ENCODE peak calls at places on chromosomes 5 and 9, in eight cellular contexts. One of them, this sample, is unnamed. For H3K27me3 and H3K4me1, the result is how much of the 10 kb centered on the place peaks cover.

GRCh38 chr5:124884108-124884507 is 137.7 kb upstream of the ZNF608 start:
- DNase-seq in HCT116: no peak
- DNase-seq in ascending aorta: no peak
- DNase-seq in upper lobe of right lung: no peak
- DNase-seq in ovary: no peak
- DNase-seq in neuronal stem cell: no peak
- DNase-seq in SJCRH30: no peak
- DNase-seq in CD4-positive, CD25-positive, alpha-beta regulatory T cell: no peak
- DNase-seq in this sample: no peak

GRCh38 chr5:37757980-37758582 is 81.8 kb downstream of the GDNF start:
- DNase-seq in HCT116: no peak
- DNase-seq in ascending aorta: no peak
- DNase-seq in upper lobe of right lung: no peak
- DNase-seq in ovary: no peak
- DNase-seq in neuronal stem cell: no peak
- DNase-seq in SJCRH30: no peak
- DNase-seq in CD4-positive, CD25-positive, alpha-beta regulatory T cell: no peak
- DNase-seq in this sample: peak

GRCh38 chr5:150303070-150303595 is 428 bp upstream of the ARSI start:
- DNase-seq in HCT116: no peak
- DNase-seq in ascending aorta: peak
- DNase-seq in upper lobe of right lung: no peak
- DNase-seq in ovary: peak
- DNase-seq in neuronal stem cell: no peak
- DNase-seq in SJCRH30: no peak
- DNase-seq in CD4-positive, CD25-positive, alpha-beta regulatory T cell: no peak
- DNase-seq in this sample: no peak

GRCh38 chr9:16069671-16070586 is 517.1 kb downstream of the CCDC171 start:
- DNase-seq in HCT116: no peak
- DNase-seq in ascending aorta: no peak
- DNase-seq in upper lobe of right lung: no peak
- DNase-seq in ovary: no peak
- DNase-seq in neuronal stem cell: no peak
- DNase-seq in SJCRH30: no peak
- DNase-seq in CD4-positive, CD25-positive, alpha-beta regulatory T cell: no peak
- DNase-seq in this sample: peak

GRCh38 chr5:129019401-129019908 is 54.2 kb downstream of the SLC27A6 start:
- DNase-seq in HCT116: no peak
- DNase-seq in ascending aorta: no peak
- DNase-seq in upper lobe of right lung: no peak
- DNase-seq in ovary: no peak
- DNase-seq in neuronal stem cell: no peak
- DNase-seq in SJCRH30: no peak
- DNase-seq in CD4-positive, CD25-positive, alpha-beta regulatory T cell: no peak
- DNase-seq in this sample: no peak

GRCh38 chr5:60841361-60841760 is 2.7 kb downstream of the ELOVL7 start:
- DNase-seq in HCT116: no peak
- DNase-seq in ascending aorta: no peak
- DNase-seq in upper lobe of right lung: no peak
- DNase-seq in ovary: no peak
- DNase-seq in neuronal stem cell: no peak
- DNase-seq in SJCRH30: no peak
- DNase-seq in CD4-positive, CD25-positive, alpha-beta regulatory T cell: no peak
- DNase-seq in this sample: no peak

GRCh38 chr9:34185778-34186551 is 7.1 kb downstream of the UBAP1 start:
- DNase-seq in HCT116: peak
- DNase-seq in ascending aorta: peak
- DNase-seq in upper lobe of right lung: no peak
- DNase-seq in ovary: no peak
- DNase-seq in neuronal stem cell: no peak
- DNase-seq in SJCRH30: peak
- DNase-seq in CD4-positive, CD25-positive, alpha-beta regulatory T cell: no peak
- DNase-seq in this sample: peak

GRCh38 chr9:83521017-83521810 is 17.0 kb downstream of the FRMD3 start:
- DNase-seq in HCT116: no peak
- DNase-seq in ascending aorta: no peak
- DNase-seq in upper lobe of right lung: no peak
- DNase-seq in ovary: no peak
- DNase-seq in neuronal stem cell: no peak
- DNase-seq in SJCRH30: no peak
- DNase-seq in CD4-positive, CD25-positive, alpha-beta regulatory T cell: no peak
- DNase-seq in this sample: no peak

GRCh38 chr9:91407580-91408275 is 15.9 kb downstream of the NFIL3 start:
- DNase-seq in HCT116: no peak
- DNase-seq in ascending aorta: no peak
- DNase-seq in upper lobe of right lung: no peak
- DNase-seq in ovary: no peak
- DNase-seq in neuronal stem cell: no peak
- DNase-seq in SJCRH30: no peak
- DNase-seq in CD4-positive, CD25-positive, alpha-beta regulatory T cell: no peak
- DNase-seq in this sample: no peak

GRCh38 chr9:91408475-91408874 is 15.2 kb downstream of the NFIL3 start:
- DNase-seq in HCT116: no peak
- DNase-seq in ascending aorta: no peak
- DNase-seq in upper lobe of right lung: no peak
- DNase-seq in ovary: no peak
- DNase-seq in neuronal stem cell: no peak
- DNase-seq in SJCRH30: no peak
- DNase-seq in CD4-positive, CD25-positive, alpha-beta regulatory T cell: no peak
- DNase-seq in this sample: peak

GRCh38 chr9:91411096-91411771 is 12.4 kb downstream of the NFIL3 start:
- DNase-seq in HCT116: no peak
- DNase-seq in ascending aorta: no peak
- DNase-seq in upper lobe of right lung: no peak
- DNase-seq in ovary: no peak
- DNase-seq in neuronal stem cell: no peak
- DNase-seq in SJCRH30: no peak
- DNase-seq in CD4-positive, CD25-positive, alpha-beta regulatory T cell: no peak
- DNase-seq in this sample: peak

GRCh38 chr9:91403665-91404543 is 19.7 kb downstream of the NFIL3 start:
- DNase-seq in HCT116: no peak
- DNase-seq in ascending aorta: no peak
- DNase-seq in upper lobe of right lung: no peak
- DNase-seq in ovary: no peak
- DNase-seq in neuronal stem cell: no peak
- DNase-seq in SJCRH30: no peak
- DNase-seq in CD4-positive, CD25-positive, alpha-beta regulatory T cell: no peak
- DNase-seq in this sample: no peak

DNA sequence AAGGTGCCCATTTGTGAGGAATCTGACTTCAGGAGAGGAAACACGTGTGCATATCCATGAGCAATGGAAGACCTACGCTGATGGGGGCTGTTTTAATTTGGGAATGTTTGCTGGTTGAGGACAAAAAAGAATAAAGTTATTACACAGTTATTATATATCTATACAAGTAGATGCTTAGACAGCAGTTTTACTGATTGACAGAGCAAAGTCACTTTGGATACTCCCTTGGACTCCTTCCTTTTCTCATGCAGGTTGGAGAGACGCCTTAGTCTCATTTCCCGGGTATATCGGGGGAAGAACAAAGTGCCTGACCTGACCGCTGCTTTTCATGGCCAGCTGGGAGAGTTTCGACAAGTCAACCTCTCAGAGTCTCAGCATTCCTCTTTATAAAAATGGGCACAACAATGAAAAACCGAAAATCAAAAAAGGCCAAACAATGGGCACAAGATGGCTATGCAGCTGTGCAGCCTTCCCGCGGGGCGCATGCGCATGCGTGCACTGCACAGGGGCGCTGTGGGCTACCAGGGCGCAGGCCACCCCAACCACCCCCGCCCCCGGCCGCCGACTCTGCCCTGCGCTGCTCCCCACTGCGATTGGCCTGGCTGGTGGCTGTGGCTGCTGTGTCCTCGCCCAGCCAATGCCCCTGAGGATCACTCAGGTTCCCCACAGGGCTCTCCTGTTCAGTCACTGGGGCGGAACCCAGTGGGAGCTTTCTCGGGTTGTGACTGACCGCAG is 18.1 kb downstream of the NFIL3 start:
- DNase-seq in HCT116: no peak
- DNase-seq in ascending aorta: no peak
- DNase-seq in upper lobe of right lung: no peak
- DNase-seq in ovary: no peak
- DNase-seq in neuronal stem cell: no peak
- DNase-seq in SJCRH30: no peak
- DNase-seq in CD4-positive, CD25-positive, alpha-beta regulatory T cell: no peak
- DNase-seq in this sample: no peak
- H3K4me3 ChIP-seq in HCT116: no peak
- H3K4me3 ChIP-seq in ascending aorta: no peak
- H3K4me3 ChIP-seq in upper lobe of right lung: no peak
- H3K4me3 ChIP-seq in ovary: no peak
- H3K4me3 ChIP-seq in neuronal stem cell: no peak
- H3K4me3 ChIP-seq in SJCRH30: no peak
- H3K4me3 ChIP-seq in CD4-positive, CD25-positive, alpha-beta regulatory T cell: no peak
- H3K4me3 ChIP-seq in this sample: no peak

GRCh38 chr5:80034962-80035821 is at the start of gene THBS4:
- DNase-seq in HCT116: no peak
- DNase-seq in ascending aorta: no peak
- DNase-seq in upper lobe of right lung: no peak
- DNase-seq in ovary: peak
- DNase-seq in neuronal stem cell: peak
- DNase-seq in SJCRH30: no peak
- DNase-seq in CD4-positive, CD25-positive, alpha-beta regulatory T cell: no peak
- DNase-seq in this sample: no peak
- H3K27me3 ChIP-seq in HCT116: under half
- H3K27me3 ChIP-seq in ascending aorta: under half
- H3K27me3 ChIP-seq in upper lobe of right lung: half or more
- H3K27me3 ChIP-seq in ovary: under half
- H3K27me3 ChIP-seq in neuronal stem cell: under half
- H3K27me3 ChIP-seq in SJCRH30: under half
- H3K27me3 ChIP-seq in CD4-positive, CD25-positive, alpha-beta regulatory T cell: under half
- H3K27me3 ChIP-seq in this sample: half or more

GRCh38 chr5:139644646-139645494 is 3.3 kb upstream of the CXXC5 start:
- DNase-seq in HCT116: no peak
- DNase-seq in ascending aorta: peak
- DNase-seq in upper lobe of right lung: peak
- DNase-seq in ovary: no peak
- DNase-seq in neuronal stem cell: no peak
- DNase-seq in SJCRH30: no peak
- DNase-seq in CD4-positive, CD25-positive, alpha-beta regulatory T cell: no peak
- DNase-seq in this sample: no peak

GRCh38 chr5:139644001-139644456 is 4.1 kb upstream of the CXXC5 start:
- DNase-seq in HCT116: no peak
- DNase-seq in ascending aorta: peak
- DNase-seq in upper lobe of right lung: peak
- DNase-seq in ovary: no peak
- DNase-seq in neuronal stem cell: no peak
- DNase-seq in SJCRH30: no peak
- DNase-seq in CD4-positive, CD25-positive, alpha-beta regulatory T cell: no peak
- DNase-seq in this sample: no peak

GRCh38 chr5:139641116-139642080 is 6.8 kb upstream of the CXXC5 start:
- DNase-seq in HCT116: no peak
- DNase-seq in ascending aorta: no peak
- DNase-seq in upper lobe of right lung: no peak
- DNase-seq in ovary: no peak
- DNase-seq in neuronal stem cell: no peak
- DNase-seq in SJCRH30: no peak
- DNase-seq in CD4-positive, CD25-positive, alpha-beta regulatory T cell: no peak
- DNase-seq in this sample: no peak

GRCh38 chr5:139642213-139642612 is 5.9 kb upstream of the CXXC5 start:
- DNase-seq in HCT116: no peak
- DNase-seq in ascending aorta: no peak
- DNase-seq in upper lobe of right lung: no peak
- DNase-seq in ovary: no peak
- DNase-seq in neuronal stem cell: no peak
- DNase-seq in SJCRH30: no peak
- DNase-seq in CD4-positive, CD25-positive, alpha-beta regulatory T cell: no peak
- DNase-seq in this sample: no peak

DNA sequence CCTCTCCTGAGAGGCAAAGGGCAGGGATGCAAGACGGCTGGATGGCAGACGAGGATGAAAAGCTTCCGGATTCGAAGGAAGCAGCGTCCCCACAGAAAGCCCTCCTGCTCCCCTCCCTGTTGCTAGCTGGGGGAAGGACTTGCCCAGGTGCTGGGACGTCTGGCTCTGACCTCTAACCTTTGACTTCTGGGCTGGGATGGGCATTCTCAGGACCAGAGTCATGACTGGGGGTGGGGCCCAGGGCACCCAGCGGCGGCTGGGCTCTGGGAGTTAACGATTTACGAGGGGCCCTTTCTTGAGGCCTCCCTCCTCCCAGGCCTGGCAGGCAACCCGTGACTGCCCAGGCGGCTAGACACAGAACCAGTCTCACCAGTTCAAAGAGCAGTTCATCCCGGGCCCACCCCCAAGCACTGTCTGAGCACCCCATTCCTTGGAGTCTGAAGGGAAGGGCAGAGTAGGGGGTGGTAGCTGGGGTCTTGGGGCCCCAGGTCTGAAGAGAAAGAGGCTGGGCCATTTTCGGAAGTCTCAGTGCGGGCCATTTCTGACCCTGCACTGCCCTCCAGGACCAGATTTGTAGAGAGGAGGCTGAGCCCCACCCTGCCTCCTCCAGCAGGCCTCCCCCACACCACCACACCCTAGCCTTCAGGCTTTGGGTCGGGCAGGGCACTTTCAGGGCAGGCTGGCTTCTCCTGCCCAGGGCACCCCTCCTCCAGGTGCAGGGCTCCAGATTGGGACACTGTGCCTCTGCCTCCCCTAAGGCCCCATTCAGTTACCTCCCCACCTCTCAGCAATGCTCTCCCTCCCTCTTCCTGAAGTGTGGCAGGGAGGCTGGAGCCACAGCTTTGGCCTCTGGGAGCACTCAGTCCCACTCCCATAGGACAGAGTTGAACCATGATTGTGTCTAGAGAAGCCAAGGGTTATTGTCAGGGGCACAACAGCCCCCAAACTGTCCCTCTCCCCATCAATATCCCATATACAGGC is 5.0 kb upstream of the CXXC5 start:
- DNase-seq in HCT116: no peak
- DNase-seq in ascending aorta: peak
- DNase-seq in upper lobe of right lung: peak
- DNase-seq in ovary: no peak
- DNase-seq in neuronal stem cell: no peak
- DNase-seq in SJCRH30: no peak
- DNase-seq in CD4-positive, CD25-positive, alpha-beta regulatory T cell: no peak
- DNase-seq in this sample: no peak
- H3K4me1 ChIP-seq in HCT116: half or more
- H3K4me1 ChIP-seq in ascending aorta: under half
- H3K4me1 ChIP-seq in upper lobe of right lung: under half
- H3K4me1 ChIP-seq in ovary: under half
- H3K4me1 ChIP-seq in neuronal stem cell: under half
- H3K4me1 ChIP-seq in SJCRH30: under half
- H3K4me1 ChIP-seq in CD4-positive, CD25-positive, alpha-beta regulatory T cell: under half
- H3K4me1 ChIP-seq in this sample: under half

GRCh38 chr9:126860077-126860756 is at the start of gene ZBTB34:
- DNase-seq in HCT116: peak
- DNase-seq in ascending aorta: peak
- DNase-seq in upper lobe of right lung: peak
- DNase-seq in ovary: peak
- DNase-seq in neuronal stem cell: peak
- DNase-seq in SJCRH30: peak
- DNase-seq in CD4-positive, CD25-positive, alpha-beta regulatory T cell: peak
- DNase-seq in this sample: peak

GRCh38 chr9:126864771-126865170 is 4.3 kb downstream of the ZBTB34 start:
- DNase-seq in HCT116: no peak
- DNase-seq in ascending aorta: no peak
- DNase-seq in upper lobe of right lung: no peak
- DNase-seq in ovary: no peak
- DNase-seq in neuronal stem cell: no peak
- DNase-seq in SJCRH30: peak
- DNase-seq in CD4-positive, CD25-positive, alpha-beta regulatory T cell: no peak
- DNase-seq in this sample: no peak

GRCh38 chr9:126860757-126861466 is 473 bp downstream of the ZBTB34 start:
- DNase-seq in HCT116: no peak
- DNase-seq in ascending aorta: peak
- DNase-seq in upper lobe of right lung: peak
- DNase-seq in ovary: no peak
- DNase-seq in neuronal stem cell: no peak
- DNase-seq in SJCRH30: peak
- DNase-seq in CD4-positive, CD25-positive, alpha-beta regulatory T cell: no peak
- DNase-seq in this sample: peak

GRCh38 chr9:126861707-126862460 is 1.4 kb downstream of the ZBTB34 start:
- DNase-seq in HCT116: no peak
- DNase-seq in ascending aorta: no peak
- DNase-seq in upper lobe of right lung: no peak
- DNase-seq in ovary: no peak
- DNase-seq in neuronal stem cell: no peak
- DNase-seq in SJCRH30: no peak
- DNase-seq in CD4-positive, CD25-positive, alpha-beta regulatory T cell: no peak
- DNase-seq in this sample: no peak

GRCh38 chr9:126862461-126862830 is 2.0 kb downstream of the ZBTB34 start:
- DNase-seq in HCT116: no peak
- DNase-seq in ascending aorta: no peak
- DNase-seq in upper lobe of right lung: no peak
- DNase-seq in ovary: no peak
- DNase-seq in neuronal stem cell: no peak
- DNase-seq in SJCRH30: no peak
- DNase-seq in CD4-positive, CD25-positive, alpha-beta regulatory T cell: no peak
- DNase-seq in this sample: no peak
- H3K4me3 ChIP-seq in HCT116: no peak
- H3K4me3 ChIP-seq in ascending aorta: peak
- H3K4me3 ChIP-seq in upper lobe of right lung: peak
- H3K4me3 ChIP-seq in ovary: peak
- H3K4me3 ChIP-seq in neuronal stem cell: peak
- H3K4me3 ChIP-seq in SJCRH30: no peak
- H3K4me3 ChIP-seq in CD4-positive, CD25-positive, alpha-beta regulatory T cell: peak
- H3K4me3 ChIP-seq in this sample: peak